ENCODE peak calls at places on chromosomes 16 and 17, in nine cellular contexts. X is tibial nerve; I is fibroblast of gingiva; J is ACHN; W is hypothalamus; V is stimulated activated CD4-positive, alpha-beta T cell treated with anti-CD3 and anti-CD28 coated beads, Interleukin-15, amount 100 ng/mL, for 1 hour; R is SK-N-SH; D is left ventricle myocardium inferior; L is H9. O is an unnamed sample.

GRCh38 chr16:57265850-57266530 is 18.5 kb downstream of the PLLP start:
- DNase-seq in X (peak), I (no peak), J (peak), W (peak), V (no peak), R (peak), D (peak), L (no peak), O (no peak)

GRCh38 chr17:1649844-1650409 is at the start of gene RILP:
- DNase-seq in X (peak), I (peak), J (peak), W (no peak), V (no peak), R (no peak), D (peak), L (peak), O (no peak)

GRCh38 chr17:27549251-27549919 is 81.6 kb upstream of the LGALS9 start:
- DNase-seq in X (peak), I (peak), J (no peak), W (peak), V (no peak), R (no peak), D (peak), L (no peak), O (no peak)

GRCh38 chr16:67016681-67017450 is 12.1 kb upstream of the CBFB start:
- DNase-seq in X (no peak), I (no peak), J (no peak), W (no peak), V (no peak), R (no peak), D (no peak), L (no peak), O (no peak)

GRCh38 chr16:79089735-79090284 is 510.7 kb downstream of the MAF start:
- DNase-seq in X (no peak), I (no peak), J (no peak), W (no peak), V (no peak), R (no peak), D (no peak), L (no peak), O (no peak)

GRCh38 chr17:34519286-34519685 is 60.1 kb upstream of the TMEM132E start:
- DNase-seq in X (no peak), I (no peak), J (peak), W (no peak), V (no peak), R (peak), D (no peak), L (peak), O (no peak)

GRCh38 chr16:50478773-50479149 is 69.4 kb upstream of the NKD1 start:
- DNase-seq in X (no peak), I (no peak), J (no peak), W (no peak), V (no peak), R (no peak), D (no peak), L (peak), O (no peak)

GRCh38 chr17:76816590-76817135 is 51.5 kb upstream of the MGAT5B start:
- DNase-seq in X (no peak), I (peak), J (peak), W (no peak), V (peak), R (peak), D (peak), L (peak), O (peak)

GRCh38 chr17:16378631-16379282 is 2.1 kb upstream of the UBB start:
- DNase-seq in X (no peak), I (no peak), J (no peak), W (no peak), V (no peak), R (no peak), D (no peak), L (no peak), O (no peak)

GRCh38 chr17:17836818-17837379 is at the start of gene SREBF1:
- DNase-seq in X (peak), I (no peak), J (peak), W (peak), V (peak), R (peak), D (peak), L (peak), O (peak)

GRCh38 chr17:50518265-50519023 is 10.2 kb downstream of the MYCBPAP start:
- DNase-seq in X (no peak), I (no peak), J (no peak), W (no peak), V (no peak), R (no peak), D (no peak), L (no peak), O (no peak)

GRCh38 chr17:45834471-45835396 is 9.9 kb upstream of the SPPL2C start:
- DNase-seq in X (no peak), I (no peak), J (no peak), W (no peak), V (no peak), R (no peak), D (no peak), L (no peak), O (no peak)

GRCh38 chr16:543301-544164 is 16.0 kb downstream of the CAPN15 start:
- DNase-seq in X (no peak), I (no peak), J (no peak), W (no peak), V (no peak), R (peak), D (no peak), L (no peak), O (no peak)

GRCh38 chr16:10625595-10626357 is 45.4 kb upstream of the EMP2 start:
- DNase-seq in X (no peak), I (peak), J (no peak), W (no peak), V (no peak), R (no peak), D (no peak), L (no peak), O (no peak)

GRCh38 chr16:79381552-79382042 is 218.9 kb downstream of the MAF start:
- DNase-seq in X (peak), I (no peak), J (no peak), W (peak), V (no peak), R (no peak), D (no peak), L (no peak), O (no peak)

GRCh38 chr17:83115832-83116231 is 36.4 kb downstream of the METRNL start:
- DNase-seq in X (no peak), I (no peak), J (no peak), W (no peak), V (no peak), R (no peak), D (no peak), L (no peak), O (no peak)

O was measured in T follicular helper cell.